ENCODE peak calls at places on chromosome 1, in four cellular contexts. O is stomach, U is A549, H is suprapubic skin. E is an unnamed sample.

GRCh38 chr1:54109131-54110105 is 43.4 kb downstream of the CDCP2 start:
- DNase-seq in H (no peak), U (no peak), O (peak; percentile 53), E (no peak)

GRCh38 chr1:197042676-197043341 is 24.3 kb downstream of the F13B start:
- DNase-seq in H (no peak), U (no peak), O (no peak), E (no peak)

GRCh38 chr1:101929343-101929742 is 67.4 kb downstream of the OLFM3 start:
- DNase-seq in U (no peak), O (no peak), H (no peak), E (no peak)

GRCh38 chr1:232726048-232726779 is 79.0 kb upstream of the MAP10 start:
- DNase-seq in H (no peak), O (no peak), U (no peak), E (no peak)

GRCh38 chr1:6128276-6129081 is 51.6 kb downstream of the CHD5 start:
- DNase-seq in H (no peak), O (no peak), U (no peak), E (no peak)

GRCh38 chr1:43585596-43585995 is 54.9 kb downstream of the PTPRF start:
- DNase-seq in O (no peak), H (no peak), U (no peak), E (no peak)

GRCh38 chr1:173122958-173123852 is 72.5 kb upstream of the TNFSF18 start:
- DNase-seq in O (peak; percentile 45), U (peak; percentile 10), H (peak; percentile 87), E (peak; percentile 58)

GRCh38 chr1:240282061-240282830 is 190.6 kb downstream of the FMN2 start:
- DNase-seq in H (no peak), U (no peak), O (peak; percentile 40), E (no peak)

GRCh38 chr1:2349821-2350220 is 41.5 kb downstream of the MORN1 start:
- DNase-seq in U (no peak), O (no peak), H (peak; percentile 31), E (no peak)

GRCh38 chr1:236734141-236734765 is 48.0 kb downstream of the ACTN2 start:
- DNase-seq in H (no peak), O (no peak), U (no peak), E (no peak)

GRCh38 chr1:40050863-40051262 is 10.3 kb downstream of the CAP1 start:
- DNase-seq in H (no peak), O (no peak), U (no peak), E (no peak)

GRCh38 chr1:44588551-44588950 is 85.7 kb downstream of the TMEM53 start:
- DNase-seq in U (no peak), H (no peak), O (no peak), E (no peak)

GRCh38 chr1:40662151-40662550 is 3.3 kb downstream of the RIMS3 start:
- DNase-seq in O (no peak), U (no peak), H (no peak), E (no peak)

GRCh38 chr1:206768472-206769330 is 1.9 kb upstream of the IL19 start:
- DNase-seq in U (no peak), H (no peak), O (no peak), E (no peak)

GRCh38 chr1:13769830-13770229 is 69.8 kb downstream of the PRDM2 start:
- DNase-seq in U (no peak), H (no peak), O (no peak), E (no peak)

GRCh38 chr1:87167855-87168630 is 160.6 kb upstream of the LMO4 start:
- DNase-seq in U (no peak), O (no peak), H (no peak), E (no peak)

GRCh38 chr1:64072089-64072835 is 131.2 kb upstream of the UBE2U start:
- DNase-seq in U (no peak), O (peak; percentile 46), H (no peak), E (no peak)

GRCh38 chr1:201506573-201507567 is at the start of gene CSRP1:
- DNase-seq in U (peak; percentile 98), H (peak; percentile 90), O (peak; percentile 90), E (peak; percentile 70)

GRCh38 chr1:94327001-94327685 is 89.8 kb upstream of the ARHGAP29 start:
- DNase-seq in H (peak; percentile 79), U (no peak), O (peak; percentile 29), E (peak; percentile 49)

GRCh38 chr1:87131809-87132663 is 196.6 kb upstream of the LMO4 start:
- DNase-seq in H (peak; percentile 82), O (peak; percentile 79), U (peak; percentile 59), E (peak; percentile 75)

GRCh38 chr1:67429011-67429527 is 1.1 kb downstream of the SERBP1 start:
- DNase-seq in O (no peak), H (no peak), U (no peak), E (no peak)

GRCh38 chr1:67431156-67431765 is 1.1 kb upstream of the SERBP1 start:
- DNase-seq in U (no peak), O (no peak), H (no peak), E (no peak)

GRCh38 chr1:67431869-67432578 is 1.8 kb upstream of the SERBP1 start:
- DNase-seq in O (no peak), H (no peak), U (no peak), E (no peak)

GRCh38 chr1:67429528-67430357 is 459 bp downstream of the SERBP1 start:
- DNase-seq in O (peak; percentile 31), U (no peak), H (peak; percentile 77), E (no peak)

DNA sequence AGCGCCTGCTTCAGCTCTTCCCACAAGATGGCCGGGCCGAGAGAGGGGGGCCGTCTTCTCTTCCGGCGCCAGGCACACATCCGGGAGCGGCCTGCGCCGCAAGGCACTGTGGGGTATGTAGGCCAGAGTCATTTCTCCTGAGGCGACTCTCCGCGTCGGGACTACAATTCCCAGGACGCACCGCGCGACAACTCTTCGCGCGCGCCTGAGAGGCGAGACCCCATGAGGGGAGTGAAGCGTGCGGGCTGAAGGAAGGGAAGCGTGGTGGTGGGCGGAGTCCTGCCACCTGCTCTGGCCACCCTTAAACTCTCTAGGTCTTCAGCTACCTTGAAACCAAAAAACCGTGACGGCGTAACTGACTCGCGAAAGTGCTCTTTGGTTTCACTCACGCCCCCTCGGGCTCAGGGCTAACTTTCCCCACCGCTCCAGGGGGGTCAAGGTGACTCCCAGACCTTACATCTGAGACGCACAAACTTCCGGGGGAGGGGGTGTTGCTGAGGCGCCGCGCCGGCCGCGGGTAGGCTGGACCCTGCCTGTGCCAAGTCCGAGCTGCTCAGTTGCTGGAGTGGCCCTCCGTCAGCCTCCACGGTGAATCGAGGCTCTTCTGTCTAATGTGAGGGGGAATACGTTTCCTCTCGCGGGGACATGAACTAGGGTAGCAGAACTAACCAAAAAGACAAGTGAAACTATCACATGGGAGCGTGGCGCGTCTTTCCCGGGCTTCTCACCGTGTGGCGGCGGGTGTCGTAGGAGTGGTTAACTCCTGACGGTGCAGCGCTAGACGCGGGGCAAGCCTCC is at the start of gene SERBP1:
- DNase-seq in U (peak; percentile 79), H (peak; percentile 97), O (peak; percentile 96), E (peak; percentile 92)
- TF ChIP-seq POLR2A in U (peak; percentile 80), H (peak; percentile 78), O (no peak), E (peak; percentile 56)

DNA sequence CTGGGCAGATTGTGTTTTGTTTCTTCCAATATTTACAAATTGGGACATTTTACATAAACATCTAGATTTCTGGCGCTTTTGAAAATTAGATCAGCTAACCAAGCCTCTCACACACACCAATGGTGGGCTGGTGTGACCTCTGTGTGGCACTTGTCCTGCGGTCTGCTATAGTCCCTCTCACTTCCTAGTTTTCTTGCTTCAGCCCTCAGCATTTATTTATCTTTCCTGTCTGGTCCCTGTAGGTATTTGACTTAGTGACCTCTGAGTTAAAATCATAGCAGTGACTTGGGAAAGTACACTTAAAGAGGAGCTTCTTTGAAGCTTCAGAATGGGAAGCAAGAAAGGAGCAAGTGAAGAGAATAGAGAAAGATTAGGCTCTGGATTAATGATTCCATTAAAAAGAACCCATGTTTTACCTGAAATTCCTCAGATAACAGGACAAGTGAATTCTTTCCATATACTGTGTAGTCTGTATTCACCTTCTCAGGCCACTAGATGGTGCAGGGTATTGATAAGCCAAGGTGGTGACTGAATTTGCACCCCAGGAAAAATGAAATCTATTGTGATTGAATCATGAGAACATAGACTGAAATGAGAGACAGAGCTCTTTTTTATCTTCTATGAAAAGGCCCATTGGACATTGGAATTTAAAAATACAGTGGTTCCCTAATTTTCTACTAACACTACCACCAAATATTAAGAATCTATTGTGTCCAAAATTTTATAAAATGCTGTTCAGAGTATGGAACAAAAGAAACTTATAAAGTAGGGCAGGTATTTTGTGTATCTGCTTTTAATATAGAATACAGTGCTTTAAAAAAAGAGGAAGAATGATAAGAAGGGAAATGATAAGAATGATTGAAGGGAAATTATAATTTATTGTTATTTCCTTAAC is 7.1 kb upstream of the DIPK1A start:
- DNase-seq in U (peak; percentile 12), H (no peak), O (no peak), E (no peak)
- H3K4me1 ChIP-seq in U (peaks cover 5% of the 10 kb centered on the region), H (peaks cover 12% of the 10 kb centered on the region), O (no peaks in the 10 kb centered on the region), E (no peaks in the 10 kb centered on the region)

GRCh38 chr1:15177710-15178166 is 24.2 kb downstream of the TMEM51 start:
- DNase-seq in O (no peak), H (no peak), U (no peak), E (no peak)
- TF ChIP-seq EP300 in O (no peak), H (no peak), U (no peak), E (no peak)

DNA sequence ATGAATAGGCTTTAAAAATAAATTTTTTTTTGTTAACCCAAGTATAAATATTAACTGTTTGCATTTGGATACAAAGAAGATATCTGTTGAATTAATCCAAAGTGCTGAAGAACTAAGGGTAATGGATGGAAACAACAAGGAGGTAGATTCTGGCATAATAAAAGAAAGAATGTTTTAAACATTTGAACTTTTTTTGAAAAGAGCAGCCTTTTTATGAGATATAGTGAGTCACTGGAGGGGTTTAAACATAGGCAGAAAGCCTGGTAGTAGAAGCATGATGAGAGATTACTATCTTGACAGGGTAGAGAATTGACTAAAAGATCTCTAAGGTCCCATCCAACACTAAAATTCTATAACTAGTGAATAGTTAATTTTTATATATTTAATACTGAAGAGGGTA is 2.7 kb downstream of the MIER1 start:
- DNase-seq in O (no peak), H (no peak), U (no peak), E (no peak)
- TF ChIP-seq POLR2A in O (no peak), H (no peak), U (no peak), E (no peak)

DNA sequence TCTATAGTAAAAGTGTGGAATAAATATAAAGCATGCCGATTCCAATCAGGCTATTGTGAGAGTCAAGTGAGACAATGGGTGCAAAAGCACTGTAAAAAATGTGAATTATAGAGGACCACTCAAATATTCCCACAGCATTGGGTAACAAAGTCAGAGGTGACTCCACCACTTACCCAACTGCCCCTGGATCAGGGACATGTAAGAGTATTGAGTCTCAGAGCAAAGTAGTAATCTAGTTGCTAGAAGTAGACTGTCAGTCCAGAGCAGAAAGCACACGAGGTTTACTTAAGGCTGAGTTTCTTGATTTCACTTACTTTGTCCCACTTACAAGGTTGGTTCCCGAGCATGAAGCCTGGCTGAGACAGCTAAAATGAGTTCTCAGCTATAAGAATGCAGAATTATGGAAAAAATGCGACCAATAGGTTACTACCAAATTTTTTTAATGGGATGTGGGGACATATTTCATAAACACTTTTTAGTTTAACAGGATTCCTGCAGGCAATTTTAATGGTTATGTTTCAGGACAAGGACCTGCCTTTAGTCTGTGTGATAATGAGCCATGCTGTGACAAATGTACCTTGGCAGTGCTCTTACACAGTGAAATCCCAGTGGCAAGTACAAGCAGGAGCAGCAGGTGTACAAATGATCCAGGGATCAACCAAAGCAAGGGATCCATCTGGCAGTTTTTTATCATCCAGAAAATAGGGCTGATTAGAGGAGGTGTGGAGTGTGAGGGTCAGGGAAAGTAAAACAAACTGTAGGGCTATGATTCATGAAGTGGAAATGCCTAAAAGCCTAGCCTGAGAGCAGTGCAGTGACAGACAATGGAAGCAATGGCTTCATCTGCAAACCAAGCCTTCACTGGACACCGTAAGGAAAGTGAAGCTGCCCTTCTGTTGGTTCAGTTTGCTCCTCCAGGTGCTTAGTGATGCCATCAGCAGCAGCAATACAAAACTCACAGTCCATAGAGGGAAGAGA is 156.2 kb upstream of the SPAG17 start:
- DNase-seq in H (no peak), O (no peak), U (no peak), E (no peak)
- H3K4me1 ChIP-seq in H (peaks cover 10% of the 10 kb centered on the region), O (no peaks in the 10 kb centered on the region), U (no peaks in the 10 kb centered on the region), E (no peaks in the 10 kb centered on the region)